ENCODE peak calls at places on chromosomes 12 and 14, in seven cellular contexts. One of them, this sample, is unnamed.

GRCh38 chr14:72888636-72889201 is 5.2 kb downstream of the DPF3 start:
- DNase-seq in IMR-90: peak
- DNase-seq in uterus: no peak
- DNase-seq in kidney epithelial cell: no peak
- DNase-seq in astrocyte of the cerebellum: no peak
- DNase-seq in fibroblast of the aortic adventitia: peak
- DNase-seq in tibial nerve: no peak
- DNase-seq in this sample: peak

GRCh38 chr14:93619176-93619793 is 169.0 kb downstream of the PRIMA1 start:
- DNase-seq in IMR-90: peak
- DNase-seq in uterus: no peak
- DNase-seq in kidney epithelial cell: peak
- DNase-seq in astrocyte of the cerebellum: peak
- DNase-seq in fibroblast of the aortic adventitia: peak
- DNase-seq in tibial nerve: peak
- DNase-seq in this sample: peak

GRCh38 chr14:104895786-104896642 is 28.7 kb upstream of the PLD4 start:
- DNase-seq in IMR-90: no peak
- DNase-seq in uterus: peak
- DNase-seq in kidney epithelial cell: no peak
- DNase-seq in astrocyte of the cerebellum: no peak
- DNase-seq in fibroblast of the aortic adventitia: no peak
- DNase-seq in tibial nerve: no peak
- DNase-seq in this sample: no peak

GRCh38 chr14:83300454-83301064 is 1766.9 kb upstream of the SEL1L start:
- DNase-seq in IMR-90: peak
- DNase-seq in uterus: no peak
- DNase-seq in kidney epithelial cell: no peak
- DNase-seq in astrocyte of the cerebellum: peak
- DNase-seq in fibroblast of the aortic adventitia: peak
- DNase-seq in tibial nerve: no peak
- DNase-seq in this sample: peak

GRCh38 chr12:62655524-62656160 is 189.0 kb downstream of the MON2 start:
- DNase-seq in IMR-90: no peak
- DNase-seq in uterus: no peak
- DNase-seq in kidney epithelial cell: no peak
- DNase-seq in astrocyte of the cerebellum: no peak
- DNase-seq in fibroblast of the aortic adventitia: no peak
- DNase-seq in tibial nerve: no peak
- DNase-seq in this sample: no peak

GRCh38 chr14:100067971-100068959 is 3.0 kb downstream of the EVL start:
- DNase-seq in IMR-90: peak
- DNase-seq in uterus: no peak
- DNase-seq in kidney epithelial cell: no peak
- DNase-seq in astrocyte of the cerebellum: no peak
- DNase-seq in fibroblast of the aortic adventitia: no peak
- DNase-seq in tibial nerve: no peak
- DNase-seq in this sample: no peak

GRCh38 chr14:106442857-106443256 is 916.5 kb downstream of the TMEM121 start:
- DNase-seq in IMR-90: no peak
- DNase-seq in uterus: no peak
- DNase-seq in kidney epithelial cell: no peak
- DNase-seq in astrocyte of the cerebellum: no peak
- DNase-seq in fibroblast of the aortic adventitia: no peak
- DNase-seq in tibial nerve: no peak
- DNase-seq in this sample: no peak

GRCh38 chr12:44287545-44287944 is 451.7 kb downstream of the TMEM117 start:
- DNase-seq in IMR-90: peak
- DNase-seq in uterus: no peak
- DNase-seq in kidney epithelial cell: no peak
- DNase-seq in astrocyte of the cerebellum: no peak
- DNase-seq in fibroblast of the aortic adventitia: peak
- DNase-seq in tibial nerve: no peak
- DNase-seq in this sample: no peak

GRCh38 chr14:81423504-81423903 is 23.4 kb upstream of the STON2 start:
- DNase-seq in IMR-90: no peak
- DNase-seq in uterus: peak
- DNase-seq in kidney epithelial cell: no peak
- DNase-seq in astrocyte of the cerebellum: no peak
- DNase-seq in fibroblast of the aortic adventitia: no peak
- DNase-seq in tibial nerve: no peak
- DNase-seq in this sample: no peak

GRCh38 chr12:3202734-3203446 is 125.7 kb downstream of the TSPAN9 start:
- DNase-seq in IMR-90: peak
- DNase-seq in uterus: peak
- DNase-seq in kidney epithelial cell: no peak
- DNase-seq in astrocyte of the cerebellum: no peak
- DNase-seq in fibroblast of the aortic adventitia: peak
- DNase-seq in tibial nerve: peak
- DNase-seq in this sample: peak

GRCh38 chr12:13075786-13076570 is 27.5 kb downstream of the GSG1 start:
- DNase-seq in IMR-90: no peak
- DNase-seq in uterus: no peak
- DNase-seq in kidney epithelial cell: no peak
- DNase-seq in astrocyte of the cerebellum: no peak
- DNase-seq in fibroblast of the aortic adventitia: no peak
- DNase-seq in tibial nerve: no peak
- DNase-seq in this sample: no peak

GRCh38 chr12:21451529-21451928 is 14.1 kb downstream of the PYROXD1 start:
- DNase-seq in IMR-90: peak
- DNase-seq in uterus: no peak
- DNase-seq in kidney epithelial cell: no peak
- DNase-seq in astrocyte of the cerebellum: peak
- DNase-seq in fibroblast of the aortic adventitia: peak
- DNase-seq in tibial nerve: no peak
- DNase-seq in this sample: peak

GRCh38 chr12:81077686-81078441 is at the start of gene ACSS3:
- DNase-seq in IMR-90: no peak
- DNase-seq in uterus: peak
- DNase-seq in kidney epithelial cell: no peak
- DNase-seq in astrocyte of the cerebellum: no peak
- DNase-seq in fibroblast of the aortic adventitia: peak
- DNase-seq in tibial nerve: peak
- DNase-seq in this sample: peak

GRCh38 chr14:79404874-79405273 is 806.4 kb downstream of the DIO2 start:
- DNase-seq in IMR-90: peak
- DNase-seq in uterus: no peak
- DNase-seq in kidney epithelial cell: no peak
- DNase-seq in astrocyte of the cerebellum: no peak
- DNase-seq in fibroblast of the aortic adventitia: no peak
- DNase-seq in tibial nerve: no peak
- DNase-seq in this sample: peak

GRCh38 chr14:54001189-54001878 is 44.7 kb upstream of the BMP4 start:
- DNase-seq in IMR-90: no peak
- DNase-seq in uterus: no peak
- DNase-seq in kidney epithelial cell: no peak
- DNase-seq in astrocyte of the cerebellum: no peak
- DNase-seq in fibroblast of the aortic adventitia: no peak
- DNase-seq in tibial nerve: no peak
- DNase-seq in this sample: no peak

GRCh38 chr12:104814944-104815343 is 143.1 kb downstream of the SLC41A2 start:
- DNase-seq in IMR-90: no peak
- DNase-seq in uterus: no peak
- DNase-seq in kidney epithelial cell: no peak
- DNase-seq in astrocyte of the cerebellum: no peak
- DNase-seq in fibroblast of the aortic adventitia: no peak
- DNase-seq in tibial nerve: no peak
- DNase-seq in this sample: no peak

GRCh38 chr12:95633671-95634465 is 82.6 kb upstream of the USP44 start:
- DNase-seq in IMR-90: no peak
- DNase-seq in uterus: no peak
- DNase-seq in kidney epithelial cell: no peak
- DNase-seq in astrocyte of the cerebellum: peak
- DNase-seq in fibroblast of the aortic adventitia: peak
- DNase-seq in tibial nerve: peak
- DNase-seq in this sample: peak

GRCh38 chr14:91402278-91403068 is 15.1 kb downstream of the CCDC88C start:
- DNase-seq in IMR-90: no peak
- DNase-seq in uterus: no peak
- DNase-seq in kidney epithelial cell: no peak
- DNase-seq in astrocyte of the cerebellum: no peak
- DNase-seq in fibroblast of the aortic adventitia: peak
- DNase-seq in tibial nerve: no peak
- DNase-seq in this sample: no peak

GRCh38 chr14:61812347-61813100 is 50.3 kb downstream of the SNAPC1 start:
- DNase-seq in IMR-90: no peak
- DNase-seq in uterus: no peak
- DNase-seq in kidney epithelial cell: no peak
- DNase-seq in astrocyte of the cerebellum: no peak
- DNase-seq in fibroblast of the aortic adventitia: no peak
- DNase-seq in tibial nerve: no peak
- DNase-seq in this sample: no peak

GRCh38 chr12:49626169-49626835 is 2.9 kb downstream of the PRPF40B start:
- DNase-seq in IMR-90: peak
- DNase-seq in uterus: no peak
- DNase-seq in kidney epithelial cell: no peak
- DNase-seq in astrocyte of the cerebellum: no peak
- DNase-seq in fibroblast of the aortic adventitia: peak
- DNase-seq in tibial nerve: no peak
- DNase-seq in this sample: no peak

GRCh38 chr12:53193953-53194716 is 12.9 kb downstream of the ITGB7 start:
- DNase-seq in IMR-90: no peak
- DNase-seq in uterus: no peak
- DNase-seq in kidney epithelial cell: no peak
- DNase-seq in astrocyte of the cerebellum: no peak
- DNase-seq in fibroblast of the aortic adventitia: no peak
- DNase-seq in tibial nerve: no peak
- DNase-seq in this sample: no peak

GRCh38 chr12:49866859-49867579 is 24.1 kb upstream of the BCDIN3D start:
- DNase-seq in IMR-90: peak
- DNase-seq in uterus: peak
- DNase-seq in kidney epithelial cell: no peak
- DNase-seq in astrocyte of the cerebellum: peak
- DNase-seq in fibroblast of the aortic adventitia: peak
- DNase-seq in tibial nerve: peak
- DNase-seq in this sample: peak

GRCh38 chr14:53663709-53664108 is 292.9 kb downstream of the BMP4 start:
- DNase-seq in IMR-90: peak
- DNase-seq in uterus: peak
- DNase-seq in kidney epithelial cell: no peak
- DNase-seq in astrocyte of the cerebellum: no peak
- DNase-seq in fibroblast of the aortic adventitia: peak
- DNase-seq in tibial nerve: no peak
- DNase-seq in this sample: peak

GRCh38 chr12:53840316-53840715 is 88.5 kb upstream of the CISTR start:
- DNase-seq in IMR-90: no peak
- DNase-seq in uterus: no peak
- DNase-seq in kidney epithelial cell: no peak
- DNase-seq in astrocyte of the cerebellum: no peak
- DNase-seq in fibroblast of the aortic adventitia: no peak
- DNase-seq in tibial nerve: no peak
- DNase-seq in this sample: no peak

GRCh38 chr12:113299619-113300237 is 35.2 kb downstream of the SLC8B1 start:
- DNase-seq in IMR-90: peak
- DNase-seq in uterus: peak
- DNase-seq in kidney epithelial cell: peak
- DNase-seq in astrocyte of the cerebellum: peak
- DNase-seq in fibroblast of the aortic adventitia: peak
- DNase-seq in tibial nerve: no peak
- DNase-seq in this sample: peak

GRCh38 chr12:32666510-32666909 is 12.6 kb upstream of the DNM1L start:
- DNase-seq in IMR-90: no peak
- DNase-seq in uterus: no peak
- DNase-seq in kidney epithelial cell: no peak
- DNase-seq in astrocyte of the cerebellum: no peak
- DNase-seq in fibroblast of the aortic adventitia: no peak
- DNase-seq in tibial nerve: no peak
- DNase-seq in this sample: no peak
- H3K4me3 ChIP-seq in IMR-90: peak
- H3K4me3 ChIP-seq in uterus: peak
- H3K4me3 ChIP-seq in kidney epithelial cell: peak
- H3K4me3 ChIP-seq in astrocyte of the cerebellum: no peak
- H3K4me3 ChIP-seq in fibroblast of the aortic adventitia: no peak
- H3K4me3 ChIP-seq in tibial nerve: no peak
- H3K4me3 ChIP-seq in this sample: no peak

DNA sequence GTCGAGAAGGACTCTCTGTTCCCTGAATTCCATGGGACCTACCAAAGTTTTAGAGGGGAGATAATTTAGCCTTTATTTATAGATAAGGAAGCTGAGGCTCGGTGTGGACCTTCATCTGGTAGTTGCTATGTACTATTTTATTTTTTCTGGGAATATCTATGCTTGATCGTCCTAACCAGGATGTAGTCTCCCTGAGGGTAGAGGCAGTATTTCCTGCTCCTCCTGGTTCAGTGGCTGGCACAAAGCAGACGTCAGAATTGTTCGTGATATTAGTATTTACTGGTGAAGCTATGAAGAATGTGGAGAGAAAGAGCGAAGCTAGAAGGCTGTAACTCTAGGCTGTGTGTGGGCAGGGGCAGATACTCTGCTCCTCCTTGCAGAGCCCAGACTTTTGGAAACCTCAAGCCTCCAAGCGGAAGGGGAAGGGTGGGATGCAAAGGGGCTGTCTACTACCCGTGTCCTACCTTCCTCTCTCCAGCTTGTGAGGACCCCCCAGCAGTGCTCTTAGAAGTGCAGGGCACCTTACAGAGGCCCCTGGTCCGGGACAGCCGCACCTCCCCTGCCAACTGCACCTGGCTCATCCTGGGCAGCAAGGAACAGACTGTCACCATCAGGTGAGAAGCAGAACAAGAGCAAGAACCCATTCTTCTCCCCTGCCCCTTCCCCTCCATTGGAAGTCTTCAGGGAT is 1.4 kb downstream of the LRP10 start:
- DNase-seq in IMR-90: no peak
- DNase-seq in uterus: no peak
- DNase-seq in kidney epithelial cell: no peak
- DNase-seq in astrocyte of the cerebellum: no peak
- DNase-seq in fibroblast of the aortic adventitia: no peak
- DNase-seq in tibial nerve: no peak
- DNase-seq in this sample: no peak
- TF ChIP-seq CTCF in IMR-90: no peak
- TF ChIP-seq CTCF in uterus: no peak
- TF ChIP-seq CTCF in kidney epithelial cell: no peak
- TF ChIP-seq CTCF in astrocyte of the cerebellum: no peak
- TF ChIP-seq CTCF in fibroblast of the aortic adventitia: no peak
- TF ChIP-seq CTCF in tibial nerve: no peak
- TF ChIP-seq CTCF in this sample: no peak

GRCh38 chr12:122544537-122544936 is 17.5 kb downstream of the KNTC1 start:
- DNase-seq in IMR-90: no peak
- DNase-seq in uterus: no peak
- DNase-seq in kidney epithelial cell: no peak
- DNase-seq in astrocyte of the cerebellum: no peak
- DNase-seq in fibroblast of the aortic adventitia: no peak
- DNase-seq in tibial nerve: no peak
- DNase-seq in this sample: no peak

GRCh38 chr12:122547330-122547729 is 20.3 kb downstream of the KNTC1 start:
- DNase-seq in IMR-90: peak
- DNase-seq in uterus: no peak
- DNase-seq in kidney epithelial cell: no peak
- DNase-seq in astrocyte of the cerebellum: no peak
- DNase-seq in fibroblast of the aortic adventitia: no peak
- DNase-seq in tibial nerve: no peak
- DNase-seq in this sample: no peak

GRCh38 chr12:122545855-122546254 is 18.8 kb downstream of the KNTC1 start:
- DNase-seq in IMR-90: no peak
- DNase-seq in uterus: no peak
- DNase-seq in kidney epithelial cell: no peak
- DNase-seq in astrocyte of the cerebellum: no peak
- DNase-seq in fibroblast of the aortic adventitia: no peak
- DNase-seq in tibial nerve: no peak
- DNase-seq in this sample: no peak
- H3K4me3 ChIP-seq in IMR-90: no peak
- H3K4me3 ChIP-seq in uterus: no peak
- H3K4me3 ChIP-seq in kidney epithelial cell: no peak
- H3K4me3 ChIP-seq in astrocyte of the cerebellum: no peak
- H3K4me3 ChIP-seq in fibroblast of the aortic adventitia: no peak
- H3K4me3 ChIP-seq in tibial nerve: no peak
- H3K4me3 ChIP-seq in this sample: no peak

GRCh38 chr12:27305673-27306504 is 26.7 kb upstream of the BMAL2 start:
- DNase-seq in IMR-90: peak
- DNase-seq in uterus: no peak
- DNase-seq in kidney epithelial cell: no peak
- DNase-seq in astrocyte of the cerebellum: peak
- DNase-seq in fibroblast of the aortic adventitia: peak
- DNase-seq in tibial nerve: no peak
- DNase-seq in this sample: peak
- TF ChIP-seq CTCF in IMR-90: peak
- TF ChIP-seq CTCF in uterus: peak
- TF ChIP-seq CTCF in kidney epithelial cell: no peak
- TF ChIP-seq CTCF in astrocyte of the cerebellum: no peak
- TF ChIP-seq CTCF in fibroblast of the aortic adventitia: peak
- TF ChIP-seq CTCF in tibial nerve: peak
- TF ChIP-seq CTCF in this sample: peak